ENCODE peak calls at places on chromosomes 7 and 10, in four cellular contexts. One of them, this sample, is unnamed.

GRCh38 chr7:83541187-83541960 is 107.6 kb downstream of the SEMA3E start:
- DNase-seq in cardiac muscle cell: no peak
- DNase-seq in H9: no peak
- DNase-seq in PC-9: no peak
- DNase-seq in this sample: no peak

GRCh38 chr7:82128546-82128945 is 315.0 kb downstream of the CACNA2D1 start:
- DNase-seq in PC-9: no peak
- DNase-seq in H9: no peak
- DNase-seq in cardiac muscle cell: no peak
- DNase-seq in this sample: no peak

GRCh38 chr7:48033922-48034321 is 1.4 kb upstream of the C7orf57 start:
- DNase-seq in cardiac muscle cell: no peak
- DNase-seq in H9: no peak
- DNase-seq in PC-9: no peak
- DNase-seq in this sample: no peak

GRCh38 chr7:103594186-103594585 is 148.2 kb upstream of the SLC26A5 start:
- DNase-seq in cardiac muscle cell: no peak
- DNase-seq in H9: no peak
- DNase-seq in PC-9: no peak
- DNase-seq in this sample: no peak

GRCh38 chr7:22597845-22598244 is 97.9 kb upstream of the STEAP1B start:
- DNase-seq in PC-9: peak; percentile 60
- DNase-seq in cardiac muscle cell: peak; percentile 82
- DNase-seq in H9: no peak
- DNase-seq in this sample: no peak

GRCh38 chr10:35768011-35768410 is 125.9 kb upstream of the FZD8 start:
- DNase-seq in PC-9: no peak
- DNase-seq in H9: no peak
- DNase-seq in cardiac muscle cell: no peak
- DNase-seq in this sample: no peak

GRCh38 chr10:117216611-117217195 is 19.4 kb downstream of the KCNK18 start:
- DNase-seq in cardiac muscle cell: peak; percentile 73
- DNase-seq in PC-9: no peak
- DNase-seq in H9: peak; percentile 82
- DNase-seq in this sample: peak; percentile 93

GRCh38 chr10:23331567-23332290 is 12.9 kb downstream of the C10orf67 start:
- DNase-seq in PC-9: peak; percentile 76
- DNase-seq in H9: no peak
- DNase-seq in cardiac muscle cell: peak; percentile 91
- DNase-seq in this sample: no peak

GRCh38 chr10:80522756-80523363 is 14.8 kb upstream of the SH2D4B start:
- DNase-seq in cardiac muscle cell: no peak
- DNase-seq in H9: no peak
- DNase-seq in PC-9: no peak
- DNase-seq in this sample: no peak

GRCh38 chr10:123502983-123503382 is 163.2 kb upstream of the GPR26 start:
- DNase-seq in H9: no peak
- DNase-seq in PC-9: no peak
- DNase-seq in cardiac muscle cell: no peak
- DNase-seq in this sample: no peak

GRCh38 chr7:133804127-133804526 is 323.0 kb upstream of the LRGUK start:
- DNase-seq in H9: no peak
- DNase-seq in PC-9: no peak
- DNase-seq in cardiac muscle cell: no peak
- DNase-seq in this sample: no peak

GRCh38 chr10:78502208-78502943 is 468.7 kb downstream of the RPS24 start:
- DNase-seq in cardiac muscle cell: peak; percentile 53
- DNase-seq in PC-9: no peak
- DNase-seq in H9: no peak
- DNase-seq in this sample: peak; percentile 51

GRCh38 chr7:70614237-70614984 is 517.5 kb upstream of the GALNT17 start:
- DNase-seq in H9: no peak
- DNase-seq in cardiac muscle cell: peak; percentile 68
- DNase-seq in PC-9: no peak
- DNase-seq in this sample: peak; percentile 88

GRCh38 chr7:47902013-47902412 is 46.3 kb downstream of the PKD1L1 start:
- DNase-seq in H9: no peak
- DNase-seq in PC-9: no peak
- DNase-seq in cardiac muscle cell: no peak
- DNase-seq in this sample: peak; percentile 25

GRCh38 chr7:108147031-108147563 is 16.9 kb upstream of the LAMB4 start:
- DNase-seq in PC-9: no peak
- DNase-seq in cardiac muscle cell: no peak
- DNase-seq in H9: no peak
- DNase-seq in this sample: no peak

GRCh38 chr7:91463330-91463729 is 199.1 kb downstream of the FZD1 start:
- DNase-seq in cardiac muscle cell: no peak
- DNase-seq in PC-9: no peak
- DNase-seq in H9: no peak
- DNase-seq in this sample: no peak

GRCh38 chr10:23081891-23082290 is 13.5 kb upstream of the MSRB2 start:
- DNase-seq in cardiac muscle cell: peak; percentile 38
- DNase-seq in H9: no peak
- DNase-seq in PC-9: no peak
- DNase-seq in this sample: no peak

GRCh38 chr7:25854608-25855497 is 297.1 kb upstream of the NFE2L3 start:
- DNase-seq in cardiac muscle cell: peak; percentile 78
- DNase-seq in PC-9: peak; percentile 93
- DNase-seq in H9: peak; percentile 92
- DNase-seq in this sample: no peak

GRCh38 chr7:25852249-25852994 is 299.6 kb upstream of the NFE2L3 start:
- DNase-seq in H9: peak; percentile 60
- DNase-seq in PC-9: no peak
- DNase-seq in cardiac muscle cell: peak; percentile 66
- DNase-seq in this sample: no peak

GRCh38 chr7:25854059-25854458 is 297.9 kb upstream of the NFE2L3 start:
- DNase-seq in cardiac muscle cell: no peak
- DNase-seq in PC-9: no peak
- DNase-seq in H9: no peak
- DNase-seq in this sample: no peak

GRCh38 chr7:25851332-25852248 is 300.4 kb upstream of the NFE2L3 start:
- DNase-seq in H9: peak; percentile 85
- DNase-seq in PC-9: peak; percentile 65
- DNase-seq in cardiac muscle cell: peak; percentile 90
- DNase-seq in this sample: peak; percentile 93

GRCh38 chr7:25852995-25853713 is 298.8 kb upstream of the NFE2L3 start:
- DNase-seq in PC-9: no peak
- DNase-seq in cardiac muscle cell: no peak
- DNase-seq in H9: no peak
- DNase-seq in this sample: no peak
- TF ChIP-seq CTCF in PC-9: no peak
- TF ChIP-seq CTCF in cardiac muscle cell: no peak
- TF ChIP-seq CTCF in H9: no peak
- TF ChIP-seq CTCF in this sample: no peak

DNA sequence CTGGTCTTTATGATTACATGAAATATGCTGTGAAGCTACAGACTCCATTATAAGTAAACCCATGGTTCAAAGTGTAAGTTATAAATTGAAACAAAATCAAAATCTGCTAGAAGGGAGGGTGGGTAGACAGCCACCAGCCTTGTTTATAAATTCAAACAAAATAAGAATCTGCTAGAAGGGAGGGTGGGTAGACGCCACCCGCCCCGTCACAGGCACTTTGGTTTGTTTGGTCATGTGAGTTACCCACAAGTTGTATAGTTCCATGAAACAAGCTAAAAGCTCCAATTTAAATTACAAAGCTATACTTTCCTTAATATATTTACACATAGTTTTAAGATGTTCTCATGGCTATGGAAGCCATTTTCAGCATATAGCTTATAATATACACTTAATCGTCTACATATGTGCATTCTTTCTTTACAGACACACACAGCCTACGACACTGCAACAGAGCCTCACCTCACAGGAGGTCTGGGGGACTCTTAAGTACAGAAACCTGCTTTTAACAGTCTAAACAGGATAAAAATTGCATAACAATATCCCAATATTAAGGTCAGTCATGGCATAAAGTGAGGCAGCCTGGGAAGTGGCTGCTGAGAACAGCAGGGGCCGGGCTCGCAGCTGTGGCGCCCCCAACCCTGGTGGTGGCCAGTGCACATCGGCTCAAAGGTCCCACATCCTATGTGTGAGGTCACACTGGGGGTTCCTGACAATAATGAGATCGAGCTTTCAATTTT is 28.0 kb upstream of the NCAPG2 start:
- DNase-seq in H9: no peak
- DNase-seq in PC-9: no peak
- DNase-seq in cardiac muscle cell: no peak
- DNase-seq in this sample: no peak
- TF ChIP-seq CTCF in H9: peak; percentile 52
- TF ChIP-seq CTCF in PC-9: no peak
- TF ChIP-seq CTCF in cardiac muscle cell: no peak
- TF ChIP-seq CTCF in this sample: no peak

GRCh38 chr7:111893190-111893589 is 313.0 kb downstream of the DOCK4 start:
- DNase-seq in cardiac muscle cell: no peak
- DNase-seq in H9: no peak
- DNase-seq in PC-9: no peak
- DNase-seq in this sample: no peak
- TF ChIP-seq CTCF in cardiac muscle cell: no peak
- TF ChIP-seq CTCF in H9: no peak
- TF ChIP-seq CTCF in PC-9: no peak
- TF ChIP-seq CTCF in this sample: no peak

DNA sequence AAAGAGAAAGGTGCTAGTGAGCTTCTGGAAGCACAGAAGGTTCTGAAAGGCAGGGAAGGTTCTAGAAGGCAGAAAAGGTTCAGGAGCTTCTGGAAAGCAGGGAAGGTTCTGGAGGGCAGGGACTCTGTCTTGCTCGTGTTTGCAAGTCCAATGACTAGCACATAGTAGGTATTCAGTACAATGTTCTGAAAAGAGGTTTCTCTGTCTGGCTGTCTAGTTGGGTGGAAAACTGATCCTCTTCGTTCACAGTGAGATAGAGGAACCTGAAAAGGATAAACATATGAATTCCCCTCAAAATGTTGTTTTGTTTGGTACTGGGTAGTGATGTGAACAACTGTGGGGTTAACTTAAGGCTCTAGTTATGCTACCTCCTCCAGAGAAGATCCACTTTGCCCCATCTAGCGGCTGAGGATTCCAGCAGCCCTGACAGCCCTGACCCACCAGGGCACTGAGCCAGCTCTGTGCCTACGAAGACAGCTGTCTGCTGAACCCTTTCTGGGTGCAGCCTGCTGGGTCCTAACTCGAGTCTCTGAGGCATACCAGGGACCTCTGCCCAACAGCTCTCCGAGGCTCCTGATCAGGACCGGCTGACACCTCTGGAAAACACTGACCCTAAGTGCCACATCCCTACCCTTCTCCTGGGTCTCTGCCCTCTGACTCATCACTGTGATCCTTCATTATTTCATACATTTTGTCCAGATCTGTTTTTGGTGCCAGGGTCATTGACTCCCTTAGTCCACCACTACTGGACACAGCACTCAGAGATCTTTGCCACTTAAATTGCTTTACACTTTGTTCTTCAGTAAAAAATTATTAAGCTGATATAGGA is 15.4 kb downstream of the PTPRN2 start:
- DNase-seq in PC-9: no peak
- DNase-seq in H9: no peak
- DNase-seq in cardiac muscle cell: no peak
- DNase-seq in this sample: no peak
- TF ChIP-seq CTCF in PC-9: no peak
- TF ChIP-seq CTCF in H9: peak; percentile 50
- TF ChIP-seq CTCF in cardiac muscle cell: no peak
- TF ChIP-seq CTCF in this sample: no peak

DNA sequence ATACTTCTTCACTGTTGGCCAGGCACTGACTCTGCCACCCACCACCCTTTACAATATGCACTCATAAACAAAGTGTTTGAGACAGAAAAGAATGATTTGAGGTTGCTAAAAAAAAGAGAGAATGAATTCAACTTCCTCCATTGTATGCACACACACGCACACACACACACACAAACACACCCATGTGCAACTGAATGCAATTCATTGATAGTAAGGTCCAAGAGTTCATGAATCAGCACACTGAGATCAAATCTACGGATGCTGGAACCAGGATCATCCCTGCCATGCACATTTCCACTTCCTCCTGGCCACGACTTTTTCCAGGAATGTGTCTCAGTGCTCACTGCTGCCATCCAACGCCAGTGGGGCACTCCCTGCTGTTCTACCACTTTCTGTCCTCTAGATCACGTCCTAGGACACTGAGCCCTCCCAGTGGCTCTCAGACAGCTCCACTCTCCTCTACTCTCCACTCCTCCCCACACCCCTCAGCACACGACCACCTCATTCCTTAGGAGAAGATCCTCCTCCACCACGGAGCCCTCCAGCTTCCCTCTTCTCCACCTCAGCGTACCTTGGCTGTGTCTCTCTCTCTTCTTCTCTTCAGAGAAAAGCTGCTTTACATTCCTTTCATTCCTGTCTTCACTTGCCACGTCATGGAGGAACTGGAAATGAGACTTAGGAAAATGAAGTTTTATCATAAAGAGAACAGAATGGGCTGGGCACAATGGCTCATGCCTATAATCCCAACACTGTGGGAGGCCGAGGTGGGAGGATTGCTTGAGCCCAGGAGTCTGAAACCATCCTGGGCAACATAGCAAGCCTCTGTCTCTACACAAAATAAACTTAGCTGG is 12.0 kb upstream of the TMEM213 start:
- DNase-seq in PC-9: peak; percentile 56
- DNase-seq in cardiac muscle cell: peak; percentile 50
- DNase-seq in H9: no peak
- DNase-seq in this sample: no peak
- TF ChIP-seq CTCF in PC-9: no peak
- TF ChIP-seq CTCF in cardiac muscle cell: no peak
- TF ChIP-seq CTCF in H9: no peak
- TF ChIP-seq CTCF in this sample: no peak